ENCODE peak calls at places on chromosomes 6 and 20, in nine cellular contexts. V, R, S, J, B, N, T, W and D are unnamed samples.

GRCh38 chr6:44005507-44005903 is 121.7 kb downstream of the MRPL14 start:
- DNase-seq in V (no peak), R (no peak), S (no peak), J (no peak), B (no peak), N (no peak), T (no peak), W (no peak), D (no peak)

GRCh38 chr6:134090591-134090990 is 38.2 kb upstream of the SLC2A12 start:
- DNase-seq in V (no peak), R (no peak), S (no peak), J (no peak), B (no peak), N (no peak), T (no peak), W (no peak), D (no peak)

GRCh38 chr6:148723484-148723883 is 23.3 kb upstream of the UST start:
- DNase-seq in V (no peak), R (no peak), S (no peak), J (no peak), B (peak), N (peak), T (no peak), W (no peak), D (peak)

GRCh38 chr6:13760948-13761347 is 49.3 kb upstream of the RANBP9 start:
- DNase-seq in V (no peak), R (no peak), S (no peak), J (no peak), B (peak), N (no peak), T (no peak), W (no peak), D (no peak)

GRCh38 chr6:135877666-135878065 is 26.2 kb downstream of the PDE7B start:
- DNase-seq in V (no peak), R (no peak), S (no peak), J (no peak), B (no peak), N (no peak), T (no peak), W (no peak), D (no peak)

GRCh38 chr6:78589426-78589825 is 277.9 kb upstream of the IRAK1BP1 start:
- DNase-seq in V (no peak), R (no peak), S (no peak), J (no peak), B (no peak), N (no peak), T (no peak), W (peak), D (no peak)

GRCh38 chr6:135233676-135234491 is 52.8 kb downstream of the MYB start:
- DNase-seq in V (peak), R (no peak), S (no peak), J (no peak), B (no peak), N (no peak), T (no peak), W (no peak), D (no peak)

GRCh38 chr6:148307400-148307799 is 35.2 kb upstream of the SASH1 start:
- DNase-seq in V (no peak), R (peak), S (no peak), J (no peak), B (peak), N (peak), T (no peak), W (no peak), D (no peak)

GRCh38 chr20:46230811-46231282 is 77.5 kb downstream of the CDH22 start:
- DNase-seq in V (peak), R (peak), S (peak), J (no peak), B (peak), N (peak), T (no peak), W (no peak), D (peak)

GRCh38 chr20:61724376-61724775 is 341.3 kb downstream of the TAF4 start:
- DNase-seq in V (no peak), R (no peak), S (no peak), J (no peak), B (peak), N (peak), T (no peak), W (no peak), D (peak)

GRCh38 chr20:57594092-57594911 is 25.9 kb downstream of the ZBP1 start:
- DNase-seq in V (peak), R (peak), S (peak), J (peak), B (peak), N (peak), T (peak), W (peak), D (peak)

GRCh38 chr6:166520905-166521834 is 65.3 kb downstream of the RAMACL start:
- DNase-seq in V (no peak), R (no peak), S (no peak), J (no peak), B (peak), N (peak), T (no peak), W (no peak), D (peak)

GRCh38 chr20:4811661-4812181 is 90.0 kb downstream of the PRND start:
- DNase-seq in V (peak), R (no peak), S (no peak), J (no peak), B (no peak), N (no peak), T (no peak), W (no peak), D (no peak)

GRCh38 chr6:16239090-16239797 is 857 bp downstream of the GMPR start:
- DNase-seq in V (peak), R (peak), S (peak), J (no peak), B (peak), N (peak), T (peak), W (no peak), D (peak)